ENCODE peak calls at places on chromosomes 13 and 19, in six cellular contexts. One of them, this sample, is unnamed.

GRCh38 chr19:30381366-30381765 is 9.2 kb downstream of the ZNF536 start:
- DNase-seq in progenitor cell of endocrine pancreas: no peak
- DNase-seq in caudate nucleus: no peak
- DNase-seq in A549: no peak
- DNase-seq in AG09319: no peak
- DNase-seq in CD8-positive, alpha-beta memory T cell: no peak
- DNase-seq in this sample: no peak

GRCh38 chr13:84491952-84492351 is 609.7 kb upstream of the SLITRK1 start:
- DNase-seq in progenitor cell of endocrine pancreas: no peak
- DNase-seq in caudate nucleus: no peak
- DNase-seq in A549: no peak
- DNase-seq in AG09319: no peak
- DNase-seq in CD8-positive, alpha-beta memory T cell: no peak
- DNase-seq in this sample: no peak

GRCh38 chr19:55301459-55302331 is 17.9 kb downstream of the BRSK1 start:
- DNase-seq in progenitor cell of endocrine pancreas: peak
- DNase-seq in caudate nucleus: peak
- DNase-seq in A549: peak
- DNase-seq in AG09319: peak
- DNase-seq in CD8-positive, alpha-beta memory T cell: peak
- DNase-seq in this sample: peak

GRCh38 chr19:7242601-7243258 is 51.5 kb downstream of the INSR start:
- DNase-seq in progenitor cell of endocrine pancreas: no peak
- DNase-seq in caudate nucleus: no peak
- DNase-seq in A549: no peak
- DNase-seq in AG09319: peak
- DNase-seq in CD8-positive, alpha-beta memory T cell: no peak
- DNase-seq in this sample: no peak

GRCh38 chr13:100506600-100507422 is 81.8 kb downstream of the GGACT start:
- DNase-seq in progenitor cell of endocrine pancreas: no peak
- DNase-seq in caudate nucleus: no peak
- DNase-seq in A549: no peak
- DNase-seq in AG09319: no peak
- DNase-seq in CD8-positive, alpha-beta memory T cell: no peak
- DNase-seq in this sample: no peak

GRCh38 chr19:30024091-30024490 is 82.1 kb downstream of the URI1 start:
- DNase-seq in progenitor cell of endocrine pancreas: no peak
- DNase-seq in caudate nucleus: no peak
- DNase-seq in A549: no peak
- DNase-seq in AG09319: no peak
- DNase-seq in CD8-positive, alpha-beta memory T cell: no peak
- DNase-seq in this sample: no peak

GRCh38 chr13:112248909-112249592 is 127.1 kb upstream of the SPACA7 start:
- DNase-seq in progenitor cell of endocrine pancreas: no peak
- DNase-seq in caudate nucleus: no peak
- DNase-seq in A549: no peak
- DNase-seq in AG09319: no peak
- DNase-seq in CD8-positive, alpha-beta memory T cell: no peak
- DNase-seq in this sample: no peak

GRCh38 chr19:1263198-1263597 is 5.9 kb upstream of the CIRBP start:
- DNase-seq in progenitor cell of endocrine pancreas: no peak
- DNase-seq in caudate nucleus: no peak
- DNase-seq in A549: no peak
- DNase-seq in AG09319: no peak
- DNase-seq in CD8-positive, alpha-beta memory T cell: no peak
- DNase-seq in this sample: no peak

GRCh38 chr19:5078179-5078578 is 109.3 kb downstream of the KDM4B start:
- DNase-seq in progenitor cell of endocrine pancreas: no peak
- DNase-seq in caudate nucleus: peak
- DNase-seq in A549: no peak
- DNase-seq in AG09319: no peak
- DNase-seq in CD8-positive, alpha-beta memory T cell: peak
- DNase-seq in this sample: no peak

GRCh38 chr13:23020246-23020843 is 160.4 kb upstream of the SGCG start:
- DNase-seq in progenitor cell of endocrine pancreas: peak
- DNase-seq in caudate nucleus: peak
- DNase-seq in A549: peak
- DNase-seq in AG09319: peak
- DNase-seq in CD8-positive, alpha-beta memory T cell: no peak
- DNase-seq in this sample: no peak